ENCODE peak calls at places on chromosome 17, in six cellular contexts. One of them, this sample, is unnamed. For H4K20me1, the result is how much of the 10 kb centered on the place peaks cover.

GRCh38 chr17:44872131-44872768 is 24.6 kb downstream of the HIGD1B start:
- DNase-seq in mammary epithelial cell: no peak
- DNase-seq in K562: no peak
- DNase-seq in DND-41: no peak
- DNase-seq in astrocyte: no peak
- DNase-seq in HCT116: no peak
- DNase-seq in this sample: peak

GRCh38 chr17:48767263-48767774 is 38.8 kb upstream of the HOXB13 start:
- DNase-seq in mammary epithelial cell: no peak
- DNase-seq in K562: no peak
- DNase-seq in DND-41: no peak
- DNase-seq in astrocyte: no peak
- DNase-seq in HCT116: no peak
- DNase-seq in this sample: no peak

GRCh38 chr17:38703742-38704644 is 1.1 kb upstream of the MLLT6 start:
- DNase-seq in mammary epithelial cell: no peak
- DNase-seq in K562: peak
- DNase-seq in DND-41: peak
- DNase-seq in astrocyte: no peak
- DNase-seq in HCT116: peak
- DNase-seq in this sample: peak

GRCh38 chr17:3738562-3739295 is 15.0 kb downstream of the HASPIN start:
- DNase-seq in mammary epithelial cell: peak
- DNase-seq in K562: peak
- DNase-seq in DND-41: peak
- DNase-seq in astrocyte: peak
- DNase-seq in HCT116: no peak
- DNase-seq in this sample: no peak

GRCh38 chr17:4130715-4131114 is 12.1 kb downstream of the ZZEF1 start:
- DNase-seq in mammary epithelial cell: no peak
- DNase-seq in K562: peak
- DNase-seq in DND-41: no peak
- DNase-seq in astrocyte: no peak
- DNase-seq in HCT116: no peak
- DNase-seq in this sample: peak

GRCh38 chr17:50018909-50019308 is 23.9 kb upstream of the DLX3 start:
- DNase-seq in mammary epithelial cell: no peak
- DNase-seq in K562: no peak
- DNase-seq in DND-41: no peak
- DNase-seq in astrocyte: no peak
- DNase-seq in HCT116: no peak
- DNase-seq in this sample: no peak

GRCh38 chr17:42019509-42020404 is at the start of gene NKIRAS2:
- DNase-seq in mammary epithelial cell: peak
- DNase-seq in K562: peak
- DNase-seq in DND-41: peak
- DNase-seq in astrocyte: peak
- DNase-seq in HCT116: peak
- DNase-seq in this sample: peak

GRCh38 chr17:60577147-60577925 is 22.7 kb upstream of the PPM1D start:
- DNase-seq in mammary epithelial cell: no peak
- DNase-seq in K562: peak
- DNase-seq in DND-41: no peak
- DNase-seq in astrocyte: peak
- DNase-seq in HCT116: no peak
- DNase-seq in this sample: peak

GRCh38 chr17:8156174-8156992 is 4.2 kb upstream of the PER1 start:
- DNase-seq in mammary epithelial cell: peak
- DNase-seq in K562: peak
- DNase-seq in DND-41: peak
- DNase-seq in astrocyte: peak
- DNase-seq in HCT116: peak
- DNase-seq in this sample: peak

GRCh38 chr17:80566054-80566400 is 21.4 kb downstream of the RPTOR start:
- DNase-seq in mammary epithelial cell: no peak
- DNase-seq in K562: no peak
- DNase-seq in DND-41: no peak
- DNase-seq in astrocyte: no peak
- DNase-seq in HCT116: no peak
- DNase-seq in this sample: no peak

GRCh38 chr17:29615492-29616299 is 7.0 kb downstream of the CORO6 start:
- DNase-seq in mammary epithelial cell: peak
- DNase-seq in K562: peak
- DNase-seq in DND-41: peak
- DNase-seq in astrocyte: peak
- DNase-seq in HCT116: no peak
- DNase-seq in this sample: peak

GRCh38 chr17:13306310-13306962 is 288.6 kb upstream of the ELAC2 start:
- DNase-seq in mammary epithelial cell: peak
- DNase-seq in K562: peak
- DNase-seq in DND-41: peak
- DNase-seq in astrocyte: peak
- DNase-seq in HCT116: peak
- DNase-seq in this sample: no peak

GRCh38 chr17:7982171-7982570 is 20.2 kb upstream of the GUCY2D start:
- DNase-seq in mammary epithelial cell: peak
- DNase-seq in K562: no peak
- DNase-seq in DND-41: no peak
- DNase-seq in astrocyte: peak
- DNase-seq in HCT116: no peak
- DNase-seq in this sample: no peak

GRCh38 chr17:17613708-17614114 is 22.2 kb upstream of the PEMT start:
- DNase-seq in mammary epithelial cell: peak
- DNase-seq in K562: peak
- DNase-seq in DND-41: peak
- DNase-seq in astrocyte: peak
- DNase-seq in HCT116: peak
- DNase-seq in this sample: peak

GRCh38 chr17:41937970-41938851 is 7.8 kb downstream of the ODAD4 start:
- DNase-seq in mammary epithelial cell: no peak
- DNase-seq in K562: peak
- DNase-seq in DND-41: no peak
- DNase-seq in astrocyte: no peak
- DNase-seq in HCT116: no peak
- DNase-seq in this sample: no peak

GRCh38 chr17:12659500-12659899 is 6.2 kb upstream of the MYOCD start:
- DNase-seq in mammary epithelial cell: no peak
- DNase-seq in K562: no peak
- DNase-seq in DND-41: no peak
- DNase-seq in astrocyte: peak
- DNase-seq in HCT116: no peak
- DNase-seq in this sample: no peak

GRCh38 chr17:39952665-39953470 is 9.9 kb upstream of the GSDMA start:
- DNase-seq in mammary epithelial cell: peak
- DNase-seq in K562: peak
- DNase-seq in DND-41: peak
- DNase-seq in astrocyte: peak
- DNase-seq in HCT116: peak
- DNase-seq in this sample: peak

GRCh38 chr17:19359151-19359550 is 3.4 kb downstream of the B9D1 start:
- DNase-seq in mammary epithelial cell: no peak
- DNase-seq in K562: no peak
- DNase-seq in DND-41: no peak
- DNase-seq in astrocyte: no peak
- DNase-seq in HCT116: no peak
- DNase-seq in this sample: no peak

GRCh38 chr17:78174870-78175642 is 6.7 kb downstream of the SYNGR2 start:
- DNase-seq in mammary epithelial cell: no peak
- DNase-seq in K562: no peak
- DNase-seq in DND-41: no peak
- DNase-seq in astrocyte: no peak
- DNase-seq in HCT116: no peak
- DNase-seq in this sample: no peak

GRCh38 chr17:57832711-57833596 is 16.9 kb downstream of the MRPS23 start:
- DNase-seq in mammary epithelial cell: peak
- DNase-seq in K562: peak
- DNase-seq in DND-41: peak
- DNase-seq in astrocyte: peak
- DNase-seq in HCT116: peak
- DNase-seq in this sample: peak

GRCh38 chr17:30239089-30239462 is 3.6 kb upstream of the SLC6A4 start:
- DNase-seq in mammary epithelial cell: no peak
- DNase-seq in K562: no peak
- DNase-seq in DND-41: no peak
- DNase-seq in astrocyte: no peak
- DNase-seq in HCT116: no peak
- DNase-seq in this sample: no peak

DNA sequence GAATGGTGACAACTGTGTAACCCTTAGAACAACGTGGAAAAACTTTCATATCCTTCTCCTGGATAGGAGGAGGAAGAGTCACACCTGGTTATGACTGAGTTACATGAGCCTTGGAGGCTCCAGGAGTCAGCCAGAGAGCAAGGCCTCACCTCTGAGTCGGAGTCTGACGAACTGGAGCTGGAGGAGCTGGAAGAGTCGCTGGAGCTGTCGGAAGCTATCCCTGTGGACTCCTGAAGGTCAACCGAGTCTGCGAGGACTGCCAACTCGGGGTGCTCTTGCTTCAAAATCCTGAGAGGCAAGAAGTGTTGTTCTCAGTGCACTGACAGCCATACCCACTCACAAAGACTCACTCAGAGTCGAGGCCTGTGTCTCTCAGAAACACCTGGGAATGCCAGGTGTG is 6.2 kb downstream of the JMJD6 start:
- DNase-seq in mammary epithelial cell: no peak
- DNase-seq in K562: no peak
- DNase-seq in DND-41: no peak
- DNase-seq in astrocyte: no peak
- DNase-seq in HCT116: no peak
- DNase-seq in this sample: no peak
- H4K20me1 ChIP-seq in mammary epithelial cell: under half
- H4K20me1 ChIP-seq in K562: under half
- H4K20me1 ChIP-seq in DND-41: under half
- H4K20me1 ChIP-seq in astrocyte: half or more
- H4K20me1 ChIP-seq in HCT116: under half
- H4K20me1 ChIP-seq in this sample: under half

GRCh38 chr17:21204923-21205322 is 9.0 kb downstream of the TMEM11 start:
- DNase-seq in mammary epithelial cell: no peak
- DNase-seq in K562: no peak
- DNase-seq in DND-41: no peak
- DNase-seq in astrocyte: no peak
- DNase-seq in HCT116: no peak
- DNase-seq in this sample: no peak
- H4K20me1 ChIP-seq in mammary epithelial cell: under half
- H4K20me1 ChIP-seq in K562: under half
- H4K20me1 ChIP-seq in DND-41: half or more
- H4K20me1 ChIP-seq in astrocyte: half or more
- H4K20me1 ChIP-seq in HCT116: under half
- H4K20me1 ChIP-seq in this sample: under half

GRCh38 chr17:82004485-82005455 is 17.9 kb downstream of the CENPX start:
- DNase-seq in mammary epithelial cell: no peak
- DNase-seq in K562: no peak
- DNase-seq in DND-41: no peak
- DNase-seq in astrocyte: no peak
- DNase-seq in HCT116: no peak
- DNase-seq in this sample: no peak
- H4K20me1 ChIP-seq in mammary epithelial cell: under half
- H4K20me1 ChIP-seq in K562: under half
- H4K20me1 ChIP-seq in DND-41: under half
- H4K20me1 ChIP-seq in astrocyte: under half
- H4K20me1 ChIP-seq in HCT116: under half
- H4K20me1 ChIP-seq in this sample: under half

DNA sequence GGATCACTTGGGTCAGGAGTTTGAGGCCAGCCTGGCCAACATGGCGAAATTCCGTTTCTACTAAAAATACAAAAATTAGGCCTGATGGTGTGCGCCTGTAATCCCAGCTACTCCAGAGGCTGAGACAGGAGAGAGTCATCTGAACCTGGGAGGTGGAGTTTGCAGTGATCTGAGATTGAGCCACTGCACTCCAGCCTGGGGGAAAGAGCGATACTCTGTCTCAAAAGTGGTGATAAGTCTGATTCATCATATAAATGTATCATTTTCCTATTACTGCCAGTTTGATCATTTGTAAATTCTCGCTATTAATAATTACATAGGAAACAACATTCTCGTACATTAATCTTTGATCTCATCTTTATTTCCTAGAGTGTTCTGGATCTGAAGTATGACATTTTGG is 9.6 kb downstream of the RABEP1 start:
- DNase-seq in mammary epithelial cell: no peak
- DNase-seq in K562: no peak
- DNase-seq in DND-41: no peak
- DNase-seq in astrocyte: no peak
- DNase-seq in HCT116: no peak
- DNase-seq in this sample: no peak
- H4K20me1 ChIP-seq in mammary epithelial cell: under half
- H4K20me1 ChIP-seq in K562: under half
- H4K20me1 ChIP-seq in DND-41: half or more
- H4K20me1 ChIP-seq in astrocyte: half or more
- H4K20me1 ChIP-seq in HCT116: under half
- H4K20me1 ChIP-seq in this sample: under half

GRCh38 chr17:73301359-73301758 is 10.4 kb downstream of the CDC42EP4 start:
- DNase-seq in mammary epithelial cell: no peak
- DNase-seq in K562: no peak
- DNase-seq in DND-41: no peak
- DNase-seq in astrocyte: no peak
- DNase-seq in HCT116: no peak
- DNase-seq in this sample: no peak

GRCh38 chr17:73297934-73298861 is 13.6 kb downstream of the CDC42EP4 start:
- DNase-seq in mammary epithelial cell: no peak
- DNase-seq in K562: no peak
- DNase-seq in DND-41: no peak
- DNase-seq in astrocyte: no peak
- DNase-seq in HCT116: no peak
- DNase-seq in this sample: no peak

GRCh38 chr17:73304438-73304837 is 7.4 kb downstream of the CDC42EP4 start:
- DNase-seq in mammary epithelial cell: no peak
- DNase-seq in K562: no peak
- DNase-seq in DND-41: no peak
- DNase-seq in astrocyte: no peak
- DNase-seq in HCT116: no peak
- DNase-seq in this sample: no peak

GRCh38 chr17:73302189-73302588 is 9.6 kb downstream of the CDC42EP4 start:
- DNase-seq in mammary epithelial cell: no peak
- DNase-seq in K562: no peak
- DNase-seq in DND-41: no peak
- DNase-seq in astrocyte: peak
- DNase-seq in HCT116: no peak
- DNase-seq in this sample: no peak

DNA sequence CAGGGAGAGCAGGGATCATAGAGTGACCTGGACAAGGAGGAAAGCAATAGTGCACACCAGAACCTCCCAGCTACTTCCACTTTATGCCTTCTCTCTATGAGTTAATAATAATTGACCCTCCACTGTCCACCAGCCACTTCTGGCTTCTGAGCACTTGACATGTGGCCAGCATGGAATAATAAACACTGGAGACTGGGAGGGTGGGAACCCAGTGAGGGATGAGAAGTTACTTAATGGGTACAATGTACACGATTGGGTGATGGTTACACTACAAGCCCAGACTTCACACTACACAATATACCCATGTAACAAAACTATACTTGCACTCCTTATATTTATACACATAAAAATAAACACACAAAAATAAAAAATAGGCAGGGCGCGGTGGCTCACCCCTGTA is 11.4 kb downstream of the CDC42EP4 start:
- DNase-seq in mammary epithelial cell: no peak
- DNase-seq in K562: no peak
- DNase-seq in DND-41: no peak
- DNase-seq in astrocyte: no peak
- DNase-seq in HCT116: no peak
- DNase-seq in this sample: no peak
- H4K20me1 ChIP-seq in mammary epithelial cell: under half
- H4K20me1 ChIP-seq in K562: under half
- H4K20me1 ChIP-seq in DND-41: under half
- H4K20me1 ChIP-seq in astrocyte: half or more
- H4K20me1 ChIP-seq in HCT116: under half
- H4K20me1 ChIP-seq in this sample: under half